ENCODE peak calls at places on chromosome 16, in seven cellular contexts. One of them, this sample, is unnamed. For H3K36me3, the result is how much of the 10 kb centered on the place peaks cover.

GRCh38 chr16:66515543-66516171 is 34.3 kb downstream of the TK2 start:
- DNase-seq in bronchial epithelial cell: no peak
- DNase-seq in CD8-positive, alpha-beta T cell: no peak
- DNase-seq in psoas muscle: no peak
- DNase-seq in aorta: peak
- DNase-seq in upper lobe of right lung: no peak
- DNase-seq in GM06990: no peak
- DNase-seq in this sample: no peak

GRCh38 chr16:21638573-21638975 is 13.8 kb downstream of the IGSF6 start:
- DNase-seq in upper lobe of right lung: no peak
- DNase-seq in GM06990: no peak
- DNase-seq in CD8-positive, alpha-beta T cell: no peak
- DNase-seq in psoas muscle: no peak
- DNase-seq in aorta: no peak
- DNase-seq in bronchial epithelial cell: peak
- DNase-seq in this sample: no peak

GRCh38 chr16:84983308-84983707 is 28.0 kb downstream of the ZDHHC7 start:
- DNase-seq in psoas muscle: no peak
- DNase-seq in upper lobe of right lung: no peak
- DNase-seq in aorta: peak
- DNase-seq in CD8-positive, alpha-beta T cell: no peak
- DNase-seq in bronchial epithelial cell: no peak
- DNase-seq in GM06990: no peak
- DNase-seq in this sample: no peak

GRCh38 chr16:74825941-74826340 is 51.3 kb upstream of the FA2H start:
- DNase-seq in aorta: no peak
- DNase-seq in upper lobe of right lung: no peak
- DNase-seq in psoas muscle: no peak
- DNase-seq in CD8-positive, alpha-beta T cell: no peak
- DNase-seq in bronchial epithelial cell: no peak
- DNase-seq in GM06990: no peak
- DNase-seq in this sample: no peak

GRCh38 chr16:85573696-85574641 is 39.2 kb upstream of the GSE1 start:
- DNase-seq in CD8-positive, alpha-beta T cell: no peak
- DNase-seq in GM06990: no peak
- DNase-seq in upper lobe of right lung: no peak
- DNase-seq in aorta: peak
- DNase-seq in psoas muscle: peak
- DNase-seq in bronchial epithelial cell: no peak
- DNase-seq in this sample: peak

GRCh38 chr16:28873543-28874201 is 4.6 kb upstream of the ATP2A1 start:
- DNase-seq in GM06990: no peak
- DNase-seq in psoas muscle: no peak
- DNase-seq in upper lobe of right lung: peak
- DNase-seq in CD8-positive, alpha-beta T cell: peak
- DNase-seq in bronchial epithelial cell: no peak
- DNase-seq in aorta: no peak
- DNase-seq in this sample: no peak

GRCh38 chr16:81987121-81987520 is 24.1 kb downstream of the SDR42E1 start:
- DNase-seq in aorta: no peak
- DNase-seq in psoas muscle: no peak
- DNase-seq in GM06990: no peak
- DNase-seq in bronchial epithelial cell: no peak
- DNase-seq in upper lobe of right lung: no peak
- DNase-seq in CD8-positive, alpha-beta T cell: no peak
- DNase-seq in this sample: no peak

GRCh38 chr16:27470567-27471431 is 68.8 kb downstream of the IL21R start:
- DNase-seq in upper lobe of right lung: no peak
- DNase-seq in psoas muscle: peak
- DNase-seq in aorta: peak
- DNase-seq in bronchial epithelial cell: no peak
- DNase-seq in GM06990: no peak
- DNase-seq in CD8-positive, alpha-beta T cell: no peak
- DNase-seq in this sample: no peak

GRCh38 chr16:85238233-85238647 is 126.0 kb upstream of the CIBAR2 start:
- DNase-seq in psoas muscle: peak
- DNase-seq in GM06990: no peak
- DNase-seq in upper lobe of right lung: peak
- DNase-seq in CD8-positive, alpha-beta T cell: no peak
- DNase-seq in bronchial epithelial cell: no peak
- DNase-seq in aorta: peak
- DNase-seq in this sample: no peak

GRCh38 chr16:57892447-57893096 is 78.4 kb downstream of the CNGB1 start:
- DNase-seq in psoas muscle: no peak
- DNase-seq in bronchial epithelial cell: peak
- DNase-seq in aorta: peak
- DNase-seq in GM06990: no peak
- DNase-seq in CD8-positive, alpha-beta T cell: no peak
- DNase-seq in upper lobe of right lung: no peak
- DNase-seq in this sample: peak

GRCh38 chr16:10867199-10867598 is 9.8 kb upstream of the CIITA start:
- DNase-seq in upper lobe of right lung: no peak
- DNase-seq in psoas muscle: no peak
- DNase-seq in CD8-positive, alpha-beta T cell: no peak
- DNase-seq in aorta: no peak
- DNase-seq in GM06990: no peak
- DNase-seq in bronchial epithelial cell: no peak
- DNase-seq in this sample: no peak

GRCh38 chr16:49366669-49367068 is 6.9 kb upstream of the C16orf78 start:
- DNase-seq in aorta: no peak
- DNase-seq in bronchial epithelial cell: no peak
- DNase-seq in upper lobe of right lung: no peak
- DNase-seq in psoas muscle: no peak
- DNase-seq in GM06990: no peak
- DNase-seq in CD8-positive, alpha-beta T cell: no peak
- DNase-seq in this sample: no peak

GRCh38 chr16:31874354-31875111 is 926 bp downstream of the ZNF267 start:
- DNase-seq in GM06990: peak
- DNase-seq in CD8-positive, alpha-beta T cell: no peak
- DNase-seq in psoas muscle: no peak
- DNase-seq in aorta: no peak
- DNase-seq in bronchial epithelial cell: peak
- DNase-seq in upper lobe of right lung: no peak
- DNase-seq in this sample: no peak

GRCh38 chr16:78675312-78675711 is 575.9 kb downstream of the WWOX start:
- DNase-seq in upper lobe of right lung: no peak
- DNase-seq in psoas muscle: no peak
- DNase-seq in aorta: no peak
- DNase-seq in GM06990: no peak
- DNase-seq in CD8-positive, alpha-beta T cell: no peak
- DNase-seq in bronchial epithelial cell: peak
- DNase-seq in this sample: no peak

GRCh38 chr16:58850019-58850626 is 116.0 kb upstream of the GOT2 start:
- DNase-seq in upper lobe of right lung: no peak
- DNase-seq in aorta: no peak
- DNase-seq in bronchial epithelial cell: no peak
- DNase-seq in psoas muscle: no peak
- DNase-seq in CD8-positive, alpha-beta T cell: no peak
- DNase-seq in GM06990: no peak
- DNase-seq in this sample: no peak

GRCh38 chr16:69319826-69320730 is 8.9 kb downstream of the VPS4A start:
- DNase-seq in upper lobe of right lung: peak
- DNase-seq in CD8-positive, alpha-beta T cell: no peak
- DNase-seq in aorta: no peak
- DNase-seq in GM06990: no peak
- DNase-seq in psoas muscle: no peak
- DNase-seq in bronchial epithelial cell: no peak
- DNase-seq in this sample: no peak

GRCh38 chr16:78543066-78543465 is 443.6 kb downstream of the WWOX start:
- DNase-seq in aorta: no peak
- DNase-seq in psoas muscle: no peak
- DNase-seq in CD8-positive, alpha-beta T cell: no peak
- DNase-seq in upper lobe of right lung: no peak
- DNase-seq in bronchial epithelial cell: no peak
- DNase-seq in GM06990: no peak
- DNase-seq in this sample: no peak

GRCh38 chr16:82655315-82655714 is 28.5 kb downstream of the CDH13 start:
- DNase-seq in psoas muscle: no peak
- DNase-seq in GM06990: peak
- DNase-seq in bronchial epithelial cell: no peak
- DNase-seq in CD8-positive, alpha-beta T cell: peak
- DNase-seq in upper lobe of right lung: no peak
- DNase-seq in aorta: peak
- DNase-seq in this sample: no peak

GRCh38 chr16:10523025-10523424 is 57.4 kb downstream of the EMP2 start:
- DNase-seq in aorta: no peak
- DNase-seq in psoas muscle: no peak
- DNase-seq in bronchial epithelial cell: no peak
- DNase-seq in upper lobe of right lung: no peak
- DNase-seq in GM06990: no peak
- DNase-seq in CD8-positive, alpha-beta T cell: no peak
- DNase-seq in this sample: no peak

GRCh38 chr16:85751665-85752501 is 987 bp upstream of the C16orf74 start:
- DNase-seq in GM06990: peak
- DNase-seq in aorta: no peak
- DNase-seq in CD8-positive, alpha-beta T cell: no peak
- DNase-seq in bronchial epithelial cell: peak
- DNase-seq in upper lobe of right lung: no peak
- DNase-seq in psoas muscle: no peak
- DNase-seq in this sample: no peak

GRCh38 chr16:58307583-58308312 is 12.9 kb upstream of the PRSS54 start:
- DNase-seq in GM06990: no peak
- DNase-seq in psoas muscle: no peak
- DNase-seq in CD8-positive, alpha-beta T cell: no peak
- DNase-seq in bronchial epithelial cell: no peak
- DNase-seq in upper lobe of right lung: no peak
- DNase-seq in aorta: no peak
- DNase-seq in this sample: no peak

GRCh38 chr16:66335704-66336329 is 30.7 kb upstream of the CDH5 start:
- DNase-seq in upper lobe of right lung: peak
- DNase-seq in CD8-positive, alpha-beta T cell: no peak
- DNase-seq in bronchial epithelial cell: peak
- DNase-seq in psoas muscle: peak
- DNase-seq in aorta: no peak
- DNase-seq in GM06990: no peak
- DNase-seq in this sample: no peak

GRCh38 chr16:74075393-74075792 is 221.2 kb upstream of the PSMD7 start:
- DNase-seq in GM06990: no peak
- DNase-seq in upper lobe of right lung: no peak
- DNase-seq in CD8-positive, alpha-beta T cell: no peak
- DNase-seq in bronchial epithelial cell: no peak
- DNase-seq in aorta: no peak
- DNase-seq in psoas muscle: no peak
- DNase-seq in this sample: no peak

GRCh38 chr16:65681406-65681805 is 559.5 kb upstream of the CDH11 start:
- DNase-seq in psoas muscle: no peak
- DNase-seq in GM06990: no peak
- DNase-seq in aorta: no peak
- DNase-seq in bronchial epithelial cell: no peak
- DNase-seq in CD8-positive, alpha-beta T cell: no peak
- DNase-seq in upper lobe of right lung: no peak
- DNase-seq in this sample: no peak

GRCh38 chr16:80167657-80168056 is 373.1 kb upstream of the DYNLRB2 start:
- DNase-seq in psoas muscle: no peak
- DNase-seq in CD8-positive, alpha-beta T cell: no peak
- DNase-seq in bronchial epithelial cell: peak
- DNase-seq in aorta: no peak
- DNase-seq in upper lobe of right lung: no peak
- DNase-seq in GM06990: no peak
- DNase-seq in this sample: no peak

GRCh38 chr16:29748077-29748759 is 2.4 kb upstream of the C16orf54 start:
- DNase-seq in GM06990: no peak
- DNase-seq in psoas muscle: no peak
- DNase-seq in aorta: peak
- DNase-seq in CD8-positive, alpha-beta T cell: no peak
- DNase-seq in bronchial epithelial cell: no peak
- DNase-seq in upper lobe of right lung: no peak
- DNase-seq in this sample: no peak

GRCh38 chr16:25109643-25110042 is 1.9 kb upstream of the LCMT1 start:
- DNase-seq in aorta: peak
- DNase-seq in upper lobe of right lung: no peak
- DNase-seq in psoas muscle: peak
- DNase-seq in bronchial epithelial cell: peak
- DNase-seq in GM06990: no peak
- DNase-seq in CD8-positive, alpha-beta T cell: no peak
- DNase-seq in this sample: no peak

DNA sequence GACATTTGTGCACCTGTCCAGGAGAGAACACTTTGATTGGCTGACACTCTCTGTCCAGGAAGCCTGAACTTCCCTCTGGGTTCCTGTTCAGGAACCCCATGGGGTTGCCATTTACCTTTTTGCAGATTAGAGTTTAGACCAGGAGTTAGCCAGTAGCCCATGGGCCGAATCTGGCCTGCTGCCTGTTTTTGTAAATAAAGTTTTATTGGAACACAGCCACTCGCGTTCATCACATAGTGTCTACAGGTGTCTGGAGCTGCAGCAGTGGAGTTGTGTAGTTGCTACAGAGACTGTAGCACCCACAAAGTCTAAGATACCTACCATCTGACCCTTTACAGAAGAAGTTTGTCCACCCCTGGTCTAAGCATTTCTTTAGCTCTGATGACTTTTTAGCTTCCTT is 70.9 kb downstream of the ABCC1 start:
- DNase-seq in psoas muscle: no peak
- DNase-seq in bronchial epithelial cell: no peak
- DNase-seq in aorta: no peak
- DNase-seq in upper lobe of right lung: no peak
- DNase-seq in GM06990: no peak
- DNase-seq in CD8-positive, alpha-beta T cell: no peak
- DNase-seq in this sample: no peak
- H3K36me3 ChIP-seq in psoas muscle: under half
- H3K36me3 ChIP-seq in bronchial epithelial cell: under half
- H3K36me3 ChIP-seq in aorta: under half
- H3K36me3 ChIP-seq in upper lobe of right lung: under half
- H3K36me3 ChIP-seq in GM06990: under half
- H3K36me3 ChIP-seq in CD8-positive, alpha-beta T cell: under half
- H3K36me3 ChIP-seq in this sample: under half

GRCh38 chr16:88724855-88725555 is 18.7 kb downstream of the CTU2 start:
- DNase-seq in bronchial epithelial cell: no peak
- DNase-seq in aorta: no peak
- DNase-seq in upper lobe of right lung: no peak
- DNase-seq in psoas muscle: no peak
- DNase-seq in CD8-positive, alpha-beta T cell: no peak
- DNase-seq in GM06990: no peak
- DNase-seq in this sample: no peak
- H3K36me3 ChIP-seq in bronchial epithelial cell: half or more
- H3K36me3 ChIP-seq in aorta: under half
- H3K36me3 ChIP-seq in upper lobe of right lung: half or more
- H3K36me3 ChIP-seq in psoas muscle: under half
- H3K36me3 ChIP-seq in CD8-positive, alpha-beta T cell: under half
- H3K36me3 ChIP-seq in GM06990: half or more
- H3K36me3 ChIP-seq in this sample: half or more

GRCh38 chr16:70686376-70687171 is 721 bp upstream of the MTSS2 start:
- DNase-seq in CD8-positive, alpha-beta T cell: no peak
- DNase-seq in bronchial epithelial cell: no peak
- DNase-seq in GM06990: no peak
- DNase-seq in upper lobe of right lung: no peak
- DNase-seq in psoas muscle: no peak
- DNase-seq in aorta: peak
- DNase-seq in this sample: no peak
- H3K36me3 ChIP-seq in CD8-positive, alpha-beta T cell: under half
- H3K36me3 ChIP-seq in bronchial epithelial cell: under half
- H3K36me3 ChIP-seq in GM06990: under half
- H3K36me3 ChIP-seq in upper lobe of right lung: under half
- H3K36me3 ChIP-seq in psoas muscle: under half
- H3K36me3 ChIP-seq in aorta: under half
- H3K36me3 ChIP-seq in this sample: under half

GRCh38 chr16:53305743-53306142 is 128.5 kb upstream of the RBL2 start:
- DNase-seq in GM06990: no peak
- DNase-seq in psoas muscle: no peak
- DNase-seq in upper lobe of right lung: no peak
- DNase-seq in aorta: no peak
- DNase-seq in bronchial epithelial cell: no peak
- DNase-seq in CD8-positive, alpha-beta T cell: no peak
- DNase-seq in this sample: no peak

GRCh38 chr16:53304334-53304733 is 129.9 kb upstream of the RBL2 start:
- DNase-seq in psoas muscle: no peak
- DNase-seq in bronchial epithelial cell: no peak
- DNase-seq in aorta: no peak
- DNase-seq in upper lobe of right lung: no peak
- DNase-seq in GM06990: no peak
- DNase-seq in CD8-positive, alpha-beta T cell: no peak
- DNase-seq in this sample: no peak

GRCh38 chr16:53309457-53309856 is 124.8 kb upstream of the RBL2 start:
- DNase-seq in upper lobe of right lung: no peak
- DNase-seq in CD8-positive, alpha-beta T cell: no peak
- DNase-seq in psoas muscle: no peak
- DNase-seq in bronchial epithelial cell: no peak
- DNase-seq in aorta: no peak
- DNase-seq in GM06990: no peak
- DNase-seq in this sample: no peak
- H3K36me3 ChIP-seq in upper lobe of right lung: half or more
- H3K36me3 ChIP-seq in CD8-positive, alpha-beta T cell: under half
- H3K36me3 ChIP-seq in psoas muscle: under half
- H3K36me3 ChIP-seq in bronchial epithelial cell: under half
- H3K36me3 ChIP-seq in aorta: under half
- H3K36me3 ChIP-seq in GM06990: under half
- H3K36me3 ChIP-seq in this sample: under half

This sample was measured in upper lobe of left lung.